ENCODE peak calls at places on chromosomes 1 and 21, in six cellular contexts. H, J, D, N, Z and C are unnamed samples.

GRCh38 chr1:35571263-35571662 is 1.9 kb upstream of the TFAP2E start:
- DNase-seq in H (no peak), J (no peak), Z (no peak), N (no peak), D (no peak), C (no peak)

GRCh38 chr1:198829948-198830347 is 191.1 kb downstream of the PTPRC start:
- DNase-seq in Z (no peak), H (no peak), D (no peak), J (no peak), N (no peak), C (no peak)

GRCh38 chr1:234879157-234880080 is 249.2 kb downstream of the TOMM20 start:
- DNase-seq in D (no peak), H (no peak), Z (no peak), N (no peak), J (no peak), C (no peak)

GRCh38 chr1:235689356-235689755 is 39.8 kb upstream of the GNG4 start:
- DNase-seq in Z (no peak), H (no peak), N (no peak), D (no peak), J (no peak), C (no peak)

GRCh38 chr1:7149080-7149838 is 364.0 kb downstream of the CAMTA1 start:
- DNase-seq in N (no peak), D (no peak), H (no peak), J (no peak), Z (no peak), C (peak)

GRCh38 chr1:147781056-147781471 is 20.7 kb upstream of the GJA5 start:
- DNase-seq in J (no peak), Z (no peak), D (no peak), H (no peak), N (no peak), C (no peak)

GRCh38 chr1:232306269-232306911 is 323.5 kb downstream of the SIPA1L2 start:
- DNase-seq in N (no peak), D (no peak), J (no peak), H (no peak), Z (no peak), C (no peak)

GRCh38 chr1:68495968-68496679 is 758 bp downstream of the DEPDC1 start:
- DNase-seq in H (no peak), N (no peak), J (no peak), Z (peak), D (no peak), C (no peak)

GRCh38 chr1:87513270-87513669 is 184.6 kb downstream of the LMO4 start:
- DNase-seq in J (no peak), H (no peak), D (no peak), N (no peak), Z (no peak), C (no peak)

GRCh38 chr21:45421071-45421845 is 16.3 kb downstream of the COL18A1 start:
- DNase-seq in N (no peak), Z (no peak), J (no peak), D (no peak), H (no peak), C (peak)

GRCh38 chr1:172609528-172609927 is 49.4 kb upstream of the FASLG start:
- DNase-seq in J (no peak), D (no peak), H (no peak), Z (no peak), N (no peak), C (no peak)

GRCh38 chr1:37347104-37347503 is 127.3 kb upstream of the ZC3H12A start:
- DNase-seq in D (no peak), Z (no peak), J (no peak), N (no peak), H (no peak), C (no peak)

GRCh38 chr1:47732489-47732888 is 264.7 kb downstream of the TRABD2B start:
- DNase-seq in Z (no peak), N (no peak), D (no peak), J (no peak), H (no peak), C (no peak)

GRCh38 chr21:44304846-44305245 is 5.0 kb downstream of the PFKL start:
- DNase-seq in N (no peak), Z (peak), D (no peak), H (no peak), J (peak), C (no peak)

GRCh38 chr1:9018372-9018771 is 7.9 kb downstream of the SLC2A7 start:
- DNase-seq in J (no peak), H (no peak), D (no peak), Z (no peak), N (no peak), C (no peak)

GRCh38 chr1:172670316-172670715 is 11.4 kb downstream of the FASLG start:
- DNase-seq in Z (no peak), N (no peak), D (no peak), H (no peak), J (no peak), C (no peak)